ENCODE peak calls at places on chromosomes 6 and 20, in six cellular contexts. G is type B pancreatic cell; Q is stimulated activated CD4-positive, alpha-beta T cell treated with anti-CD3 and anti-CD28 coated beads, Interleukin-2, amount 100 ng/mL, for 24 hours; X is H9; M is iPS-NIHi11; O is MV-4-11. S is an unnamed sample.

GRCh38 chr6:150238857-150239407 is 96.1 kb downstream of the PPP1R14C start:
- DNase-seq in G (no peak), Q (no peak), X (no peak), M (no peak), O (peak; percentile 99), S (no peak)

GRCh38 chr6:87026961-87027360 is 67.9 kb downstream of the CGA start:
- DNase-seq in G (no peak), Q (no peak), X (no peak), M (no peak), O (no peak), S (no peak)

GRCh38 chr20:41617931-41618806 is at the start of gene CHD6:
- DNase-seq in G (peak; percentile 99), Q (peak; percentile 99), X (peak; percentile 100), M (peak; percentile 95), O (peak; percentile 99), S (peak; percentile 99)

GRCh38 chr20:33685328-33686007 is 717 bp downstream of the E2F1 start:
- DNase-seq in G (peak; percentile 77), Q (peak; percentile 81), X (peak; percentile 82), M (peak; percentile 67), O (peak; percentile 57), S (no peak)

GRCh38 chr6:63636516-63636968 is 940 bp downstream of the PHF3 start:
- DNase-seq in G (no peak), Q (peak; percentile 72), X (peak; percentile 45), M (peak; percentile 32), O (no peak), S (peak; percentile 53)

GRCh38 chr6:166443166-166443565 is 60.4 kb upstream of the MPC1 start:
- DNase-seq in G (no peak), Q (no peak), X (no peak), M (no peak), O (no peak), S (no peak)

GRCh38 chr6:100461273-100461919 is 3.3 kb downstream of the SIM1 start:
- DNase-seq in G (no peak), Q (no peak), X (peak; percentile 69), M (no peak), O (no peak), S (peak; percentile 67)

GRCh38 chr20:19809487-19809886 is 51.4 kb downstream of the RIN2 start:
- DNase-seq in G (no peak), Q (no peak), X (no peak), M (no peak), O (no peak), S (no peak)

GRCh38 chr6:217048-217659 is 75.1 kb upstream of the DUSP22 start:
- DNase-seq in G (no peak), Q (peak; percentile 58), X (peak; percentile 87), M (peak; percentile 85), O (no peak), S (peak; percentile 40)

GRCh38 chr6:24855389-24856245 is 56.9 kb upstream of the ARMH2 start:
- DNase-seq in G (no peak), Q (peak; percentile 62), X (peak; percentile 61), M (peak; percentile 83), O (peak; percentile 61), S (peak; percentile 52)

GRCh38 chr6:159170333-159170672 is 1.1 kb downstream of the FNDC1 start:
- DNase-seq in G (no peak), Q (no peak), X (no peak), M (no peak), O (no peak), S (no peak)

GRCh38 chr20:41889871-41890224 is 271.7 kb upstream of the CHD6 start:
- DNase-seq in G (no peak), Q (no peak), X (no peak), M (no peak), O (no peak), S (no peak)

GRCh38 chr20:58251979-58252591 is 23.6 kb upstream of the ANKRD60 start:
- DNase-seq in G (no peak), Q (no peak), X (no peak), M (no peak), O (peak; percentile 58), S (no peak)

GRCh38 chr6:169406794-169407193 is 153.1 kb upstream of the THBS2 start:
- DNase-seq in G (no peak), Q (no peak), X (no peak), M (no peak), O (no peak), S (no peak)

GRCh38 chr6:161359617-161359945 is 85.7 kb upstream of the AGPAT4 start:
- DNase-seq in G (no peak), Q (no peak), X (no peak), M (no peak), O (peak; percentile 81), S (no peak)

GRCh38 chr6:105120570-105120969 is 59.2 kb downstream of the POPDC3 start:
- DNase-seq in G (no peak), Q (no peak), X (no peak), M (no peak), O (no peak), S (no peak)

GRCh38 chr6:168206186-168206585 is 113.4 kb downstream of the DACT2 start:
- DNase-seq in G (no peak), Q (no peak), X (no peak), M (no peak), O (no peak), S (no peak)

GRCh38 chr20:14142964-14143627 is 147.8 kb downstream of the MACROD2 start:
- DNase-seq in G (no peak), Q (no peak), X (no peak), M (no peak), O (no peak), S (no peak)

GRCh38 chr6:130625825-130626500 is 201.2 kb upstream of the SMLR1 start:
- DNase-seq in G (no peak), Q (peak; percentile 9), X (no peak), M (no peak), O (no peak), S (no peak)